ENCODE peak calls at places on chromosomes 1 and 21, in four cellular contexts. Y, G, O and P are unnamed samples.

GRCh38 chr21:44272231-44272858 is 10.6 kb upstream of the DNMT3L start:
- DNase-seq in G (no peak), O (no peak), Y (no peak), P (no peak)

GRCh38 chr21:44969965-44970755 is 30.3 kb downstream of the SLX9 start:
- DNase-seq in O (peak; percentile 87), Y (no peak), G (peak; percentile 27), P (peak; percentile 25)

GRCh38 chr21:20882462-20883415 is 115.5 kb upstream of the NCAM2 start:
- DNase-seq in G (peak; percentile 27), Y (peak; percentile 53), O (peak; percentile 0), P (no peak)

GRCh38 chr1:85198864-85199263 is 2.0 kb downstream of the SYDE2 start:
- DNase-seq in O (no peak), G (no peak), Y (no peak), P (no peak)

GRCh38 chr1:2821970-2822620 is 20.6 kb upstream of the TTC34 start:
- DNase-seq in Y (peak; percentile 62), G (no peak), O (no peak), P (no peak)

GRCh38 chr1:191901651-191902050 is 256.6 kb upstream of the RGS18 start:
- DNase-seq in Y (no peak), G (no peak), O (no peak), P (no peak)

GRCh38 chr1:68111804-68112436 is 61.5 kb upstream of the DIRAS3 start:
- DNase-seq in O (peak; percentile 93), Y (peak; percentile 38), G (peak; percentile 95), P (peak; percentile 87)

GRCh38 chr1:145720556-145720877 is 1.2 kb downstream of the CD160 start:
- DNase-seq in Y (no peak), G (peak; percentile 61), O (peak; percentile 91), P (peak; percentile 84)

GRCh38 chr1:37047487-37047886 is 13.2 kb upstream of the GRIK3 start:
- DNase-seq in Y (no peak), O (no peak), G (no peak), P (no peak)

GRCh38 chr1:159881930-159882839 is 17.8 kb downstream of the CFAP45 start:
- DNase-seq in Y (peak; percentile 58), G (peak; percentile 98), O (peak; percentile 99), P (peak; percentile 96)

GRCh38 chr1:225881081-225882007 is 836 bp downstream of the TMEM63A start:
- DNase-seq in O (peak; percentile 60), Y (no peak), G (peak; percentile 29), P (peak; percentile 36)

GRCh38 chr1:155277896-155278688 is 829 bp downstream of the HCN3 start:
- DNase-seq in G (peak; percentile 23), O (peak; percentile 15), Y (peak; percentile 71), P (no peak)

GRCh38 chr1:216892581-216892980 is 169.4 kb upstream of the ESRRG start:
- DNase-seq in O (no peak), Y (no peak), G (no peak), P (no peak)

GRCh38 chr1:202288177-202288576 is 53.6 kb downstream of the UBE2T start:
- DNase-seq in Y (no peak), G (no peak), O (no peak), P (no peak)

DNA sequence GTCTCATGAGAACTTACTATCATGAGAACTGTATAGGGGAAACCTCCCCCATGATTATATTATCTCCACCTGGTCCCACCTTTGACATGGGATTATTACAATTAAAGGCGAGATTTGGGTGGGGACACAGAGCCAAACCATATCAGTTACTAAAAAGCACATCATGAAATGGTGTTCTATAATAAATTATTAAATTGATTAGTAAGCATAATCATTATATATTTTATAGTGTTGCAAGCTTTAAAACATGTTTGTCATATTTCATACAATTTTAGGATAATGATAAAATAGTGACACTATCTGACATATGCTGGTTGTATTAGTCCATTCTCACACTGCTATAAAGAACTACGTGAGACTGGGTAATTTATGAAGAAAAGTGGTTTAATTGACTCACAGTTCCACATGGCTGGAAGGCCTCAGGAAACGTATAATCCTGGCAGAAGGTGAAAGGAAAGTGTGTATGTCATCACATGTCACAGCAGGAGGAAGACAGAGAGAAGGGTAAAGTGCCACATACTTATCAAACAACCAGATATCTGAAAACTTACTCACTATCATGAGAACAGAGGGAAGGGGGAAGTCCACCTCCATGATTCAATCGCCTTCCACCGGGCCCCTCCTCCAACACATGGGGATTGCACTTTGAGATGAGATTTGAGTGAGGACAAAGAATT is 539.2 kb upstream of the OLFM3 start:
- DNase-seq in Y (no peak), G (no peak), O (no peak), P (no peak)
- TF ChIP-seq CTCF in Y (no peak), G (no peak), O (no peak), P (no peak)

GRCh38 chr1:181166377-181167196 is 78.1 kb downstream of the IER5 start:
- DNase-seq in O (peak; percentile 76), Y (peak; percentile 80), G (peak; percentile 86), P (peak; percentile 58)
- TF ChIP-seq CTCF in O (peak; percentile 95), Y (peak; percentile 63), G (peak; percentile 92), P (peak; percentile 91)

GRCh38 chr1:203480084-203480483 is 4.5 kb downstream of the PRELP start:
- DNase-seq in Y (no peak), G (peak; percentile 80), O (peak; percentile 74), P (peak; percentile 73)
- TF ChIP-seq CTCF in Y (no peak), G (peak; percentile 17), O (no peak), P (peak; percentile 28)

GRCh38 chr1:233376711-233377110 is 49.2 kb downstream of the MAP3K21 start:
- DNase-seq in O (no peak), Y (no peak), G (no peak), P (no peak)
- TF ChIP-seq CTCF in O (no peak), Y (no peak), G (no peak), P (no peak)

DNA sequence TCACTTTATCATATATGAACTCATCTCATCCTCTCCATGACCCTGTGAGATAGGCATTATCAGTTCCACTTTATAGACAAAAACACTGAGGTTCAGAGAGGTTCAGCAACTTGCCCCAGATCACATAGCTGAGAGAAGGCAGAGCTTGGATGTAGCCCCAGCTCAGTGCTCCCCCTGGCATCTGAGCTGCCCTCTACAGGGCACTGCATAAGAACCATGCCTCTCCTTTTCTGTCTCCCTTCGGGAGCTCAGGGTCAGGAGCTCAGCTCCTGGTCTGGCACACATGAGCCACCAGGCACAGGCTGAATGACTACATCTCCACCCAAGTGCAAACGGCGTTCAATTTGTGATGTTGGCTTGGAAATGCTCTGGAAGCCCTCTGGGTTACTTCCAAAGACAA is 16.9 kb downstream of the RAB7B start:
- DNase-seq in O (no peak), Y (no peak), G (no peak), P (no peak)
- TF ChIP-seq CTCF in O (peak; percentile 2), Y (no peak), G (peak; percentile 6), P (peak; percentile 29)

DNA sequence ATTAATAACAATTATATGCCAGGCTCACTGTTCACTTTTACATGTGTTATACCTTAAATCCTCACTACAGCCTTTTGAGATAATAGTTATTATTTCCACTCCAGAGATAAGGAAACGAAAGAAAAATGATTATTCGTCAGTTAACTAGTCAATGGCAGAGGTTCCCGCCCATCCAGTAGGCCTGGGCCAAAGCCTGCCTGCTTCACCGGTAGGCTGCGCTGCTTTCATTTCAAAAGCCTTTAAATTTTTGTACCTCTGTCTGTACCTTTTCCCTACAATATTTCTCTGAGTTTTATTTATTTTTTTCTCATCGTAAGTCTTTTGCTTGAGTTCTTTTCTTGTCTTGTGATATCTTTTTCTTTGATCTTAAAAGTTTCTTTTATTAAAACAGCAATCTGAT is 3.6 kb downstream of the GPR52 start:
- DNase-seq in G (no peak), O (no peak), Y (no peak), P (no peak)
- TF ChIP-seq CTCF in G (no peak), O (no peak), Y (no peak), P (no peak)

GRCh38 chr1:42798010-42798409 is 13.2 kb downstream of the TMEM269 start:
- DNase-seq in G (no peak), Y (no peak), O (no peak), P (no peak)

GRCh38 chr1:42797414-42797813 is 12.6 kb downstream of the TMEM269 start:
- DNase-seq in Y (no peak), O (no peak), G (no peak), P (no peak)

GRCh38 chr1:42806593-42806992 is 10.3 kb upstream of the ERMAP start:
- DNase-seq in O (peak; percentile 19), Y (no peak), G (no peak), P (no peak)

GRCh38 chr1:42806171-42806570 is 10.8 kb upstream of the ERMAP start:
- DNase-seq in Y (no peak), G (no peak), O (no peak), P (no peak)

GRCh38 chr1:42801832-42802483 is 15.0 kb upstream of the ERMAP start:
- DNase-seq in O (peak; percentile 17), G (no peak), Y (no peak), P (peak; percentile 25)
- TF ChIP-seq CTCF in O (no peak), G (no peak), Y (no peak), P (no peak)

DNA sequence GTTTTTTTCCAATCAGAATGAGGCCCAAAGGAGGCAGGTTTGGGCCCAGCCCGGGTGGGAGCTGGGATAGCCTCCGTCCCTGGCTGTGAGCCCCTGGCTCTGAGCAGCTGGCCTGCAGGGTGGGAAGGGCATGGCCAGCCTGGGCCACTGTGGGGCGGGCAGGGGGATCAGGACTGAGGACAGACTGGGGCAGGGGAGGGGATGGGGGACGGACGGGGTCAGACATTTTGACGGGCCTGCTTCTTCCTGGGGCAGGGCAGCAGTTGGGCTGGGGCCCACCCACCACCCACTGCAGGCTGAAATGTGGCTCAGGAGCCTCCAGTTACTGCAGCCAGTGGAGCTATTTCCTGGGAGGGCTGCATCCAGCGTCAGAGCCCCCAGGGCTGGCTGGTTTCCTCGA is 2.5 kb upstream of the SLC6A9 start:
- DNase-seq in G (no peak), Y (no peak), O (no peak), P (no peak)
- TF ChIP-seq CTCF in G (no peak), Y (no peak), O (no peak), P (no peak)

GRCh38 chr1:153028771-153029170 is 2.2 kb upstream of the SPRR1B start:
- DNase-seq in Y (no peak), G (no peak), O (no peak), P (no peak)

GRCh38 chr1:153035211-153035610 is 4.2 kb downstream of the SPRR1B start:
- DNase-seq in G (no peak), O (no peak), Y (no peak), P (no peak)

GRCh38 chr1:153032073-153032472 is 1.1 kb downstream of the SPRR1B start:
- DNase-seq in G (no peak), O (no peak), Y (no peak), P (no peak)

GRCh38 chr1:153030895-153031294 is at the start of gene SPRR1B:
- DNase-seq in G (no peak), Y (no peak), O (no peak), P (no peak)

GRCh38 chr1:153032677-153033308 is 1.8 kb downstream of the SPRR1B start:
- DNase-seq in Y (peak; percentile 18), O (peak; percentile 48), G (peak; percentile 11), P (peak; percentile 65)
- TF ChIP-seq CTCF in Y (no peak), O (peak; percentile 30), G (no peak), P (peak; percentile 50)